ENCODE peak calls at places on chromosomes 5 and 9, in five cellular contexts. One of them, this sample, is unnamed.

GRCh38 chr9:32552172-32552872 is at the start of the genes SMIM27 and TOPORS:
- DNase-seq in A549: peak
- DNase-seq in neural progenitor cell: peak
- DNase-seq in PC-3: peak
- DNase-seq in NCI-H774: peak
- DNase-seq in this sample: peak

GRCh38 chr5:161676109-161676508 is 9.4 kb upstream of the GABRA6 start:
- DNase-seq in A549: no peak
- DNase-seq in neural progenitor cell: peak
- DNase-seq in PC-3: peak
- DNase-seq in NCI-H774: no peak
- DNase-seq in this sample: peak

GRCh38 chr9:1049641-1050040 is 516 bp upstream of the DMRT2 start:
- DNase-seq in A549: no peak
- DNase-seq in neural progenitor cell: no peak
- DNase-seq in PC-3: no peak
- DNase-seq in NCI-H774: no peak
- DNase-seq in this sample: no peak

GRCh38 chr5:123681061-123681460 is 169.1 kb downstream of the CSNK1G3 start:
- DNase-seq in A549: no peak
- DNase-seq in neural progenitor cell: no peak
- DNase-seq in PC-3: no peak
- DNase-seq in NCI-H774: no peak
- DNase-seq in this sample: no peak

GRCh38 chr5:126998201-126998631 is 32.1 kb downstream of the MARCHF3 start:
- DNase-seq in A549: no peak
- DNase-seq in neural progenitor cell: no peak
- DNase-seq in PC-3: no peak
- DNase-seq in NCI-H774: peak
- DNase-seq in this sample: no peak

GRCh38 chr9:73565833-73566465 is 414.3 kb downstream of the ANXA1 start:
- DNase-seq in A549: no peak
- DNase-seq in neural progenitor cell: peak
- DNase-seq in PC-3: peak
- DNase-seq in NCI-H774: no peak
- DNase-seq in this sample: peak

GRCh38 chr9:113579270-113580040 is 115.9 kb downstream of the RGS3 start:
- DNase-seq in A549: no peak
- DNase-seq in neural progenitor cell: no peak
- DNase-seq in PC-3: no peak
- DNase-seq in NCI-H774: no peak
- DNase-seq in this sample: peak

GRCh38 chr9:99561435-99562262 is 260.0 kb upstream of the NR4A3 start:
- DNase-seq in A549: no peak
- DNase-seq in neural progenitor cell: no peak
- DNase-seq in PC-3: no peak
- DNase-seq in NCI-H774: no peak
- DNase-seq in this sample: peak

GRCh38 chr9:116027951-116028350 is 125.6 kb upstream of the PAPPA start:
- DNase-seq in A549: no peak
- DNase-seq in neural progenitor cell: no peak
- DNase-seq in PC-3: no peak
- DNase-seq in NCI-H774: no peak
- DNase-seq in this sample: no peak

This sample was measured in left kidney.